ENCODE peak calls at places on chromosome 1, in ten cellular contexts. E is CMK, R is SK-N-SH, O is frontal cortex, M is GM23338, I is NCI-H82, L is RCC 7860, T is smooth muscle cell of the brain vasculature, W is H7, K is GM12864. V is an unnamed sample.

GRCh38 chr1:225602590-225603206 is 50.2 kb downstream of the ENAH start:
- DNase-seq in O (no peak), E (no peak), R (no peak), W (no peak), K (no peak), T (no peak), M (no peak), L (no peak), I (no peak), V (no peak)

GRCh38 chr1:230730979-230731378 is 16.2 kb upstream of the CAPN9 start:
- DNase-seq in I (no peak), K (no peak), O (no peak), L (no peak), M (no peak), R (no peak), W (no peak), E (no peak), T (no peak), V (no peak)

GRCh38 chr1:192792628-192793027 is 16.2 kb upstream of the RGS2 start:
- DNase-seq in I (no peak), E (no peak), O (no peak), L (no peak), M (no peak), R (no peak), W (no peak), T (no peak), K (no peak), V (no peak)

GRCh38 chr1:167683641-167684502 is 37.9 kb upstream of the MPZL1 start:
- DNase-seq in I (no peak), M (peak), L (no peak), K (no peak), R (peak), E (no peak), O (no peak), T (no peak), W (peak), V (peak)

GRCh38 chr1:41537788-41538351 is 53.4 kb upstream of the EDN2 start:
- DNase-seq in R (no peak), K (no peak), O (no peak), W (no peak), I (no peak), T (peak), L (peak), M (no peak), E (no peak), V (peak)

GRCh38 chr1:6249732-6250689 is 6.0 kb downstream of the HES3 start:
- DNase-seq in L (no peak), E (no peak), R (no peak), I (peak), M (peak), W (peak), K (no peak), T (no peak), O (no peak), V (no peak)

GRCh38 chr1:29623501-29623900 is 387.2 kb downstream of the PTPRU start:
- DNase-seq in E (no peak), L (no peak), I (no peak), R (no peak), O (no peak), T (no peak), K (no peak), M (no peak), W (no peak), V (no peak)

GRCh38 chr1:244833734-244834595 is 1.5 kb upstream of the COX20 start:
- DNase-seq in O (peak), E (peak), T (peak), R (peak), L (peak), K (no peak), W (peak), I (peak), M (peak), V (peak)

GRCh38 chr1:207860531-207860930 is 50.4 kb downstream of the CD34 start:
- DNase-seq in R (no peak), E (no peak), T (no peak), L (no peak), M (no peak), W (no peak), I (no peak), K (no peak), O (no peak), V (no peak)

GRCh38 chr1:199290186-199290585 is 651.3 kb downstream of the PTPRC start:
- DNase-seq in I (no peak), L (no peak), M (no peak), O (no peak), W (no peak), K (no peak), R (no peak), E (no peak), T (no peak), V (peak)

GRCh38 chr1:232369451-232369850 is 260.5 kb downstream of the SIPA1L2 start:
- DNase-seq in R (no peak), K (no peak), M (no peak), T (no peak), L (no peak), I (no peak), E (no peak), W (no peak), O (no peak), V (peak)

GRCh38 chr1:15310544-15310943 is 63.5 kb downstream of the FHAD1 start:
- DNase-seq in L (no peak), R (no peak), W (no peak), K (no peak), E (no peak), T (no peak), M (no peak), O (no peak), I (no peak), V (no peak)

GRCh38 chr1:21341517-21342078 is 51.3 kb upstream of the ECE1 start:
- DNase-seq in L (no peak), M (no peak), R (no peak), T (no peak), W (no peak), O (no peak), I (no peak), E (no peak), K (no peak), V (no peak)

GRCh38 chr1:12488666-12489354 is 129.2 kb downstream of the DHRS3 start:
- DNase-seq in E (no peak), W (no peak), T (no peak), O (no peak), R (no peak), L (no peak), M (no peak), I (no peak), K (no peak), V (peak)

GRCh38 chr1:8189931-8190483 is 127.9 kb upstream of the SLC45A1 start:
- DNase-seq in K (no peak), L (peak), W (peak), T (no peak), E (no peak), R (no peak), I (no peak), M (no peak), O (no peak), V (no peak)

GRCh38 chr1:75471245-75471644 is 139.7 kb downstream of the SLC44A5 start:
- DNase-seq in W (no peak), M (peak), O (no peak), L (no peak), T (no peak), E (no peak), I (no peak), K (no peak), R (no peak), V (no peak)

GRCh38 chr1:3821004-3821933 is 25.0 kb upstream of the LRRC47 start:
- DNase-seq in T (no peak), M (no peak), W (peak), L (no peak), K (no peak), R (peak), I (peak), O (no peak), E (no peak), V (no peak)

GRCh38 chr1:83029916-83030315 is 969.0 kb downstream of the TTLL7 start:
- DNase-seq in E (no peak), K (no peak), I (no peak), M (no peak), L (no peak), T (peak), O (no peak), W (no peak), R (no peak), V (peak)

GRCh38 chr1:58155418-58156123 is 391.0 kb downstream of the OMA1 start:
- DNase-seq in I (peak), K (no peak), E (no peak), R (no peak), W (peak), T (no peak), O (no peak), L (no peak), M (peak), V (peak)

GRCh38 chr1:1550591-1551432 is 10.4 kb upstream of the TMEM240 start:
- DNase-seq in L (no peak), T (peak), R (peak), E (no peak), I (no peak), M (peak), W (peak), K (no peak), O (peak), V (no peak)

GRCh38 chr1:58802640-58803476 is 19.0 kb upstream of the JUN start:
- DNase-seq in R (no peak), T (no peak), E (no peak), L (no peak), W (no peak), K (no peak), O (no peak), M (no peak), I (peak), V (peak)

V was measured in bronchial epithelial cell.